ENCODE peak calls at places on chromosomes 3 and 15, in four cellular contexts. Z is IMR-90, M is heart right ventricle, G is left ventricle myocardium inferior. J is an unnamed sample.

GRCh38 chr15:85622432-85622831 is 172.3 kb downstream of the KLHL25 start:
- DNase-seq in M (no peak), Z (peak), G (no peak), J (no peak)

GRCh38 chr3:112411425-112411824 is 78.5 kb downstream of the CD200 start:
- DNase-seq in M (no peak), Z (peak), G (no peak), J (no peak)

GRCh38 chr15:58115692-58116091 is 22.5 kb upstream of the AQP9 start:
- DNase-seq in Z (no peak), G (no peak), M (no peak), J (no peak)

GRCh38 chr3:46943237-46944187 is 33.0 kb downstream of the CCDC12 start:
- DNase-seq in G (no peak), M (no peak), Z (no peak), J (no peak)

GRCh38 chr3:11853450-11853849 is 6.8 kb upstream of the TAMM41 start:
- DNase-seq in M (no peak), Z (no peak), G (no peak), J (no peak)

GRCh38 chr3:152318512-152318911 is 49.8 kb downstream of the MBNL1 start:
- DNase-seq in G (no peak), Z (no peak), M (no peak), J (no peak)

GRCh38 chr15:64897345-64897985 is 14.2 kb upstream of the ANKDD1A start:
- DNase-seq in M (peak), Z (peak), G (peak), J (no peak)

GRCh38 chr3:16647668-16648067 is 42.4 kb upstream of the DAZL start:
- DNase-seq in M (no peak), Z (no peak), G (no peak), J (no peak)

GRCh38 chr15:92803852-92804609 is 96.1 kb upstream of the CHD2 start:
- DNase-seq in Z (peak), G (peak), M (peak), J (no peak)

GRCh38 chr15:78069052-78069414 is 8.5 kb downstream of the TBC1D2B start:
- DNase-seq in Z (no peak), G (no peak), M (no peak), J (peak)

GRCh38 chr15:23572844-23573243 is 7.4 kb downstream of the MKRN3 start:
- DNase-seq in G (no peak), Z (no peak), M (no peak), J (no peak)

GRCh38 chr3:189563841-189564563 is 67.2 kb upstream of the TP63 start:
- DNase-seq in G (no peak), M (no peak), Z (peak), J (no peak)

GRCh38 chr15:99722406-99722805 is 10.8 kb downstream of the LYSMD4 start:
- DNase-seq in Z (no peak), M (no peak), G (no peak), J (no peak)

GRCh38 chr15:62027916-62028315 is 32.3 kb downstream of the VPS13C start:
- DNase-seq in Z (no peak), G (no peak), M (no peak), J (no peak)

GRCh38 chr3:23455084-23455483 is 252.0 kb downstream of the UBE2E2 start:
- DNase-seq in M (no peak), Z (peak), G (no peak), J (no peak)

GRCh38 chr3:16372362-16373269 is 107.6 kb downstream of the OXNAD1 start:
- DNase-seq in M (no peak), Z (no peak), G (no peak), J (no peak)

GRCh38 chr15:78306176-78306774 is 6.9 kb upstream of the SKIC8 start:
- DNase-seq in M (no peak), G (no peak), Z (peak), J (no peak)

GRCh38 chr15:52010633-52011595 is 8.1 kb upstream of the MAPK6 start:
- DNase-seq in G (no peak), Z (peak), M (no peak), J (no peak)

GRCh38 chr15:48602358-48603122 is 43.0 kb downstream of the FBN1 start:
- DNase-seq in M (no peak), Z (peak), G (no peak), J (no peak)

GRCh38 chr15:31271224-31271635 is 55.4 kb upstream of the KLF13 start:
- DNase-seq in M (no peak), Z (no peak), G (no peak), J (no peak)

GRCh38 chr3:68893600-68894239 is 38.6 kb downstream of the TAFA4 start:
- DNase-seq in Z (peak), M (no peak), G (no peak), J (no peak)

GRCh38 chr3:25442486-25442885 is 14.4 kb downstream of the RARB start:
- DNase-seq in G (no peak), Z (no peak), M (no peak), J (no peak)

GRCh38 chr3:140378571-140379340 is 299.1 kb upstream of the TRIM42 start:
- DNase-seq in G (no peak), Z (no peak), M (no peak), J (no peak)

GRCh38 chr3:122004123-122004522 is 17.9 kb downstream of the ILDR1 start:
- DNase-seq in G (no peak), M (no peak), Z (no peak), J (no peak)

GRCh38 chr3:136193273-136194043 is 2.7 kb downstream of the MSL2 start:
- DNase-seq in G (no peak), Z (no peak), M (no peak), J (no peak)

GRCh38 chr15:78811825-78812183 is 540 bp upstream of the ADAMTS7 start:
- DNase-seq in M (peak), Z (no peak), G (peak), J (no peak)

GRCh38 chr15:71302861-71303410 is 187.7 kb downstream of the THSD4 start:
- DNase-seq in M (no peak), G (no peak), Z (peak), J (no peak)

GRCh38 chr3:120678984-120679383 is 3.1 kb downstream of the HGD start:
- DNase-seq in Z (no peak), M (no peak), G (no peak), J (no peak)

GRCh38 chr15:70208332-70208731 is 110.6 kb upstream of the TLE3 start:
- DNase-seq in M (no peak), Z (no peak), G (no peak), J (no peak)

GRCh38 chr3:85781806-85782205 is 823.0 kb downstream of the CADM2 start:
- DNase-seq in G (no peak), Z (no peak), M (no peak), J (no peak)

GRCh38 chr3:52238761-52239701 is at the start of gene TWF2:
- DNase-seq in M (peak), G (peak), Z (peak), J (peak)

GRCh38 chr3:52242039-52242438 is 3.1 kb upstream of the TWF2 start:
- DNase-seq in G (no peak), M (no peak), Z (no peak), J (no peak)

GRCh38 chr3:52240886-52241244 is 1.9 kb upstream of the TWF2 start:
- DNase-seq in Z (no peak), M (no peak), G (no peak), J (no peak)

GRCh38 chr3:52238193-52238760 is 681 bp downstream of the TWF2 start:
- DNase-seq in M (no peak), G (no peak), Z (peak), J (no peak)

GRCh38 chr3:52240059-52240885 is 1.3 kb upstream of the TWF2 start:
- DNase-seq in G (peak), Z (peak), M (no peak), J (no peak)
- TF ChIP-seq CTCF in G (no peak), Z (no peak), M (no peak), J (no peak)

GRCh38 chr15:35690089-35690488 is 144.1 kb upstream of the DPH6 start:
- DNase-seq in M (no peak), G (no peak), Z (no peak), J (no peak)

GRCh38 chr15:35692256-35692867 is 146.4 kb upstream of the DPH6 start:
- DNase-seq in M (no peak), G (no peak), Z (no peak), J (no peak)

GRCh38 chr15:35689266-35689665 is 143.3 kb upstream of the DPH6 start:
- DNase-seq in G (no peak), Z (no peak), M (no peak), J (no peak)

GRCh38 chr15:35691176-35691761 is 145.3 kb upstream of the DPH6 start:
- DNase-seq in Z (no peak), G (no peak), M (no peak), J (no peak)

DNA sequence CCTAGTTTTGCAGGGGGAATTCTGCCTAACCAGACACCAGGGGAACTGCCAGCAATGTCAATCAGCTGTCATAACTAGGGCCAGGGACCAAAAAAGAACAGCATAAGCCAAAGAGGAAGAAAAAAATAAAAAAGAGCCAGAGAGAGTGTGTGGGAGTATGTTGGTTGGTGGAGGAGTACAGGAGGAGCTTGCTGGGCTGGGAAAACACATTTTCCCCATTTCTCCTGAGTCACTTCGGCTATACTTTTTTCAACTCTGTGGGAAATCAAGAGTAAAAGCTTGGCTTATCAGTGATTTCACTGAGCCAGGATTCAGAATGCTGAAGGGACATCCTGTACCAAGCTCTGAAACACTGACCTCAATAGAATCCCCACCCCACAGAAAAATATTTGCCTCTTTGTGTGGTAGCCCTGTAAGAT is 144.7 kb upstream of the DPH6 start:
- DNase-seq in Z (peak), M (no peak), G (no peak), J (no peak)
- TF ChIP-seq CTCF in Z (no peak), M (no peak), G (no peak), J (no peak)

DNA sequence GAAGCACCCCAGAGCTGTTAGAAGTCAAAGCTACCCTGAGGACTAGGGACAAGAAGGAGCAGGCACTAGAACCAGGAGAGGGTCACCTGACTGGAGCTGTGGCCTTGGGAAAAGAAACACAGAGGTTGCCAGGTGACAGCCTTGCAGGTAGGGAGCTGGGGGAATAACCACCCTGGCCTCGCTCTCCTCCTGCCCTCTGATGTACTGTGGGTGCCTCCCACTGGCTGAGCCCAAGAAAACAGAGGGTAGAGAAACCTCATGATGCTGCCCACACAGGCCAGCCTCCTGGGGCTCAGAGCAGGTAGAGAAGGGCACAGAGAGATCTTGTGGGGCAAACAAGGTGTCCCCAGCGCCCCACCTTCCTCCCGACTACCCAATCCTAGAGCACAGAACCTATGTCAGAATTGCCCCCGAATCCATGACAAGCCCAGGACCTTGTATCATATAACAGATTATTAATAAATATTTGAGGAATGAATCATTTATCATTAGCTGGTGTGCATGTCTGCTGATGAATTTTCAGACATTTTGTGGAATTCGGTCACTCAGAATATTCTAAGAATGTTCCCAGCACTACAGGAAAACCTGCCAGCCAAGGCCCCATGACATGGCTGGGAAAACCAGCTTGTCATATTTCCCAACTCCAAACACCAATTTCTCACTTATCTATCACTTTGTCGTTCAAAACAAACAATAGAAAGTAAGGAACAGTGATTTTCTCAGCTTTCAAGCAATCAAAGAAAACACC is 59.8 kb upstream of the MEX3B start:
- DNase-seq in G (no peak), M (no peak), Z (peak), J (peak)
- TF ChIP-seq CTCF in G (no peak), M (no peak), Z (no peak), J (no peak)

GRCh38 chr3:34012102-34012461 is 213.7 kb downstream of the PDCD6IP start:
- DNase-seq in Z (peak), G (no peak), M (no peak), J (no peak)

GRCh38 chr3:34009480-34009844 is 211.0 kb downstream of the PDCD6IP start:
- DNase-seq in Z (peak), G (no peak), M (no peak), J (no peak)

GRCh38 chr3:34013818-34014576 is 215.6 kb downstream of the PDCD6IP start:
- DNase-seq in G (no peak), M (no peak), Z (no peak), J (no peak)

GRCh38 chr3:34008836-34009479 is 210.5 kb downstream of the PDCD6IP start:
- DNase-seq in M (no peak), Z (no peak), G (no peak), J (no peak)

DNA sequence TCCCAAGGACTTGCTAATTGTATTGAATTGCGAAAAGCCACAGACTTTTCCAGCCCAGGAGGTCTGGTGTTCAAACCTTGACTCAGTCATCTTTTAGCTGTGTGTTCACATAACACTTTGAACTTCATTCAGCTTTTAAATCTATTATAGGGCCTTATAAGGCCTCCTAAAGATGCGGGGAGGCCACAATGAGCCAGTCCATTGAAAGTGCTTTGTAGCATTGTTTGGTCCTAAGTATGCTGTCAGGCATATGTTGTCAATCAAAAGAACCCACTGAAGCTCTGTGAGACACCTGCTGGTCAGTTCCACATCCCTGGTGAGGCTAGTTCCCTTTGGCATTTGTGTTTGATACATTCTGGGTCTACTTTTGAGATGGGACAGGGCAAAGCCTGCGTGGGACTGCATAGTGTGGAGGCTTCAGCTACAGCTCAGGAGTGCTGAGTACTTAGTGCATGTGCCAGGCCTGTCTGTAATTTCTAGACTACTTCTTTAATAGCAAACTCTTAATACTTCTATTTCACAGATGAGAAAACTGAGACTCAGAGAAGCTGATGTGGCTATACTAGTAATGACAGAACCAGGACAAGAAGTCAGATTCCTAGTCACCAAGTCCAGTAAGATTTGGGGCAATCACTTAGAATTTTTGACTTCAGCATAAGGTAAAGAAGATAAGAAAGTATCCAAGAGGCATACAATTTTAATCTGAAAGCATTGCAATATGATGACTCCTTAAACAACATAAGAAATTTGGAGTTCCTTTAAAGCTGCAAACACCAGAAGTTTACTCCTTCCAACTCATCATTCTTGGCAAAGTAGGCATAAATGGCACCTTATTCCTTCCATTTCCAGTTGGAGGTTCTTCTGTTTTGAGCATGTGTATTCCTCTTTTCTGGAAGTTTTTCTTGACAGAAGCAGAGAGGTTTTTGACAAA is 213.0 kb downstream of the PDCD6IP start:
- DNase-seq in G (no peak), Z (peak), M (no peak), J (no peak)
- TF ChIP-seq CTCF in G (no peak), Z (peak), M (no peak), J (no peak)

J was measured in WTC11.